ENCODE peak calls at places on chromosome 13, in nine cellular contexts. U is mucosa of descending colon, J is uterus, Q is HFF-Myc, K is cardiac fibroblast, M is skeletal muscle cell, E is mesendoderm, X is occipital lobe, L is NCI-H146. P is an unnamed sample.
A peak's percentile ranks its signal among the peaks of the same experiment; 100 is the strongest.

GRCh38 chr13:111437856-111438547 is 117.6 kb downstream of the TEX29 start:
- DNase-seq in U (no peak), J (no peak), Q (no peak), K (no peak), M (no peak), E (no peak), X (no peak), L (no peak), P (no peak)

GRCh38 chr13:20366056-20366455 is 133.9 kb upstream of the GJB6 start:
- DNase-seq in U (no peak), J (no peak), Q (no peak), K (no peak), M (no peak), E (no peak), X (no peak), L (no peak), P (no peak)

GRCh38 chr13:100751826-100752225 is 77.2 kb upstream of the TMTC4 start:
- DNase-seq in U (no peak), J (no peak), Q (no peak), K (no peak), M (no peak), E (no peak), X (peak; percentile 3), L (peak; percentile 39), P (no peak)

GRCh38 chr13:26656919-26657318 is 99.4 kb downstream of the WASF3 start:
- DNase-seq in U (no peak), J (no peak), Q (no peak), K (peak; percentile 61), M (peak; percentile 25), E (peak; percentile 82), X (no peak), L (peak; percentile 40), P (no peak)

GRCh38 chr13:46982856-46983582 is 86.2 kb upstream of the HTR2A start:
- DNase-seq in U (no peak), J (no peak), Q (no peak), K (no peak), M (no peak), E (no peak), X (no peak), L (no peak), P (no peak)

GRCh38 chr13:24727731-24728601 is 36.0 kb upstream of the RNF17 start:
- DNase-seq in U (peak; percentile 59), J (no peak), Q (peak; percentile 82), K (peak; percentile 90), M (peak; percentile 61), E (peak; percentile 88), X (peak; percentile 51), L (peak; percentile 65), P (peak; percentile 84)

GRCh38 chr13:107006646-107007045 is 438.7 kb upstream of the ARGLU1 start:
- DNase-seq in U (no peak), J (no peak), Q (no peak), K (no peak), M (no peak), E (no peak), X (no peak), L (no peak), P (no peak)

GRCh38 chr13:44757671-44758070 is 181.5 kb upstream of the TSC22D1 start:
- DNase-seq in U (no peak), J (no peak), Q (no peak), K (no peak), M (no peak), E (no peak), X (no peak), L (no peak), P (no peak)

GRCh38 chr13:27379694-27380596 is 44.5 kb upstream of the GTF3A start:
- DNase-seq in U (peak; percentile 90), J (no peak), Q (no peak), K (peak; percentile 49), M (no peak), E (peak; percentile 92), X (peak; percentile 7), L (peak; percentile 37), P (peak; percentile 25)

GRCh38 chr13:75636339-75637095 is 387 bp downstream of the LMO7 start:
- DNase-seq in U (peak; percentile 71), J (peak; percentile 16), Q (no peak), K (peak; percentile 56), M (no peak), E (peak; percentile 76), X (peak; percentile 27), L (peak; percentile 87), P (peak; percentile 57)

GRCh38 chr13:98267080-98267912 is 90.2 kb upstream of the RNF113B start:
- DNase-seq in U (peak; percentile 68), J (no peak), Q (no peak), K (peak; percentile 65), M (no peak), E (no peak), X (no peak), L (no peak), P (no peak)

GRCh38 chr13:112771877-112772538 is 82.2 kb downstream of the ATP11A start:
- DNase-seq in U (no peak), J (no peak), Q (no peak), K (no peak), M (no peak), E (no peak), X (no peak), L (peak; percentile 31), P (no peak)

GRCh38 chr13:112106467-112107141 is 39.7 kb downstream of the SOX1 start:
- DNase-seq in U (no peak), J (no peak), Q (no peak), K (no peak), M (no peak), E (peak; percentile 30), X (no peak), L (no peak), P (no peak)

GRCh38 chr13:27211771-27212364 is 39.5 kb upstream of the RPL21 start:
- DNase-seq in U (no peak), J (no peak), Q (no peak), K (peak; percentile 82), M (peak; percentile 42), E (no peak), X (no peak), L (no peak), P (no peak)

GRCh38 chr13:95571941-95572340 is 19.4 kb downstream of the CLDN10 start:
- DNase-seq in U (no peak), J (no peak), Q (no peak), K (no peak), M (no peak), E (peak; percentile 12), X (no peak), L (peak; percentile 85), P (no peak)